ENCODE peak calls at places on chromosome 18, in eight cellular contexts. One of them, this sample, is unnamed.

GRCh38 chr18:65380986-65381385 is 369.8 kb upstream of the CDH7 start:
- DNase-seq in uterus: no peak
- DNase-seq in amniotic stem cell: no peak
- DNase-seq in HEK293T: no peak
- DNase-seq in NCI-H460: no peak
- DNase-seq in GM20000: no peak
- DNase-seq in kidney tubule cell: no peak
- DNase-seq in CD4-positive, alpha-beta T cell: no peak
- DNase-seq in this sample: no peak

GRCh38 chr18:45874501-45875184 is 49.2 kb downstream of the SIGLEC15 start:
- DNase-seq in amniotic stem cell: no peak
- DNase-seq in GM20000: peak; percentile 61
- DNase-seq in CD4-positive, alpha-beta T cell: peak; percentile 21
- DNase-seq in kidney tubule cell: no peak
- DNase-seq in NCI-H460: no peak
- DNase-seq in HEK293T: no peak
- DNase-seq in uterus: no peak
- DNase-seq in this sample: no peak

GRCh38 chr18:79400591-79401381 is 5.1 kb downstream of the NFATC1 start:
- DNase-seq in CD4-positive, alpha-beta T cell: peak; percentile 53
- DNase-seq in HEK293T: no peak
- DNase-seq in kidney tubule cell: no peak
- DNase-seq in NCI-H460: no peak
- DNase-seq in amniotic stem cell: no peak
- DNase-seq in uterus: no peak
- DNase-seq in GM20000: peak; percentile 89
- DNase-seq in this sample: no peak

GRCh38 chr18:50268022-50268747 is 1.9 kb upstream of the CFAP53 start:
- DNase-seq in uterus: peak; percentile 71
- DNase-seq in NCI-H460: peak; percentile 12
- DNase-seq in amniotic stem cell: no peak
- DNase-seq in GM20000: peak; percentile 94
- DNase-seq in kidney tubule cell: peak; percentile 77
- DNase-seq in HEK293T: peak; percentile 55
- DNase-seq in CD4-positive, alpha-beta T cell: peak; percentile 75
- DNase-seq in this sample: no peak

GRCh38 chr18:79403723-79404566 is 8.2 kb downstream of the NFATC1 start:
- DNase-seq in HEK293T: no peak
- DNase-seq in amniotic stem cell: no peak
- DNase-seq in CD4-positive, alpha-beta T cell: no peak
- DNase-seq in NCI-H460: no peak
- DNase-seq in GM20000: no peak
- DNase-seq in kidney tubule cell: peak; percentile 52
- DNase-seq in uterus: no peak
- DNase-seq in this sample: no peak

GRCh38 chr18:65934874-65935273 is 184.1 kb downstream of the CDH7 start:
- DNase-seq in amniotic stem cell: no peak
- DNase-seq in HEK293T: no peak
- DNase-seq in uterus: no peak
- DNase-seq in GM20000: no peak
- DNase-seq in CD4-positive, alpha-beta T cell: no peak
- DNase-seq in kidney tubule cell: no peak
- DNase-seq in NCI-H460: no peak
- DNase-seq in this sample: no peak

GRCh38 chr18:60975419-60975818 is 357.8 kb upstream of the CDH20 start:
- DNase-seq in NCI-H460: no peak
- DNase-seq in HEK293T: no peak
- DNase-seq in CD4-positive, alpha-beta T cell: no peak
- DNase-seq in amniotic stem cell: no peak
- DNase-seq in kidney tubule cell: no peak
- DNase-seq in uterus: no peak
- DNase-seq in GM20000: no peak
- DNase-seq in this sample: no peak

GRCh38 chr18:5444269-5444668 is 99.5 kb downstream of the EPB41L3 start:
- DNase-seq in NCI-H460: no peak
- DNase-seq in GM20000: no peak
- DNase-seq in amniotic stem cell: no peak
- DNase-seq in CD4-positive, alpha-beta T cell: no peak
- DNase-seq in kidney tubule cell: peak; percentile 63
- DNase-seq in uterus: no peak
- DNase-seq in HEK293T: no peak
- DNase-seq in this sample: no peak

GRCh38 chr18:55407774-55408535 is 180.0 kb downstream of the TCF4 start:
- DNase-seq in HEK293T: no peak
- DNase-seq in GM20000: no peak
- DNase-seq in CD4-positive, alpha-beta T cell: no peak
- DNase-seq in amniotic stem cell: no peak
- DNase-seq in kidney tubule cell: no peak
- DNase-seq in NCI-H460: no peak
- DNase-seq in uterus: no peak
- DNase-seq in this sample: no peak

GRCh38 chr18:31206787-31207381 is 44.2 kb upstream of the DSC1 start:
- DNase-seq in uterus: no peak
- DNase-seq in kidney tubule cell: peak; percentile 99
- DNase-seq in NCI-H460: peak; percentile 91
- DNase-seq in amniotic stem cell: no peak
- DNase-seq in HEK293T: peak; percentile 95
- DNase-seq in GM20000: peak; percentile 50
- DNase-seq in CD4-positive, alpha-beta T cell: no peak
- DNase-seq in this sample: no peak

GRCh38 chr18:48324651-48325050 is 84.5 kb downstream of the ZBTB7C start:
- DNase-seq in HEK293T: no peak
- DNase-seq in NCI-H460: no peak
- DNase-seq in amniotic stem cell: no peak
- DNase-seq in CD4-positive, alpha-beta T cell: no peak
- DNase-seq in uterus: no peak
- DNase-seq in GM20000: no peak
- DNase-seq in kidney tubule cell: peak; percentile 30
- DNase-seq in this sample: no peak

GRCh38 chr18:73235491-73235890 is 367.7 kb upstream of the NETO1 start:
- DNase-seq in uterus: no peak
- DNase-seq in kidney tubule cell: peak; percentile 92
- DNase-seq in CD4-positive, alpha-beta T cell: no peak
- DNase-seq in NCI-H460: peak; percentile 11
- DNase-seq in amniotic stem cell: peak; percentile 67
- DNase-seq in HEK293T: no peak
- DNase-seq in GM20000: peak; percentile 12
- DNase-seq in this sample: peak; percentile 79

GRCh38 chr18:3451989-3452749 is 2.2 kb downstream of the TGIF1 start:
- DNase-seq in CD4-positive, alpha-beta T cell: no peak
- DNase-seq in GM20000: peak; percentile 17
- DNase-seq in HEK293T: peak; percentile 6
- DNase-seq in kidney tubule cell: peak; percentile 78
- DNase-seq in NCI-H460: no peak
- DNase-seq in uterus: peak; percentile 65
- DNase-seq in amniotic stem cell: no peak
- DNase-seq in this sample: no peak

GRCh38 chr18:56245856-56246575 is 392.4 kb downstream of the TXNL1 start:
- DNase-seq in GM20000: no peak
- DNase-seq in uterus: no peak
- DNase-seq in kidney tubule cell: no peak
- DNase-seq in CD4-positive, alpha-beta T cell: no peak
- DNase-seq in HEK293T: no peak
- DNase-seq in amniotic stem cell: peak; percentile 15
- DNase-seq in NCI-H460: no peak
- DNase-seq in this sample: no peak

GRCh38 chr18:63591725-63592124 is 4.6 kb downstream of the SERPINB13 start:
- DNase-seq in NCI-H460: no peak
- DNase-seq in kidney tubule cell: no peak
- DNase-seq in CD4-positive, alpha-beta T cell: no peak
- DNase-seq in HEK293T: no peak
- DNase-seq in uterus: no peak
- DNase-seq in GM20000: no peak
- DNase-seq in amniotic stem cell: no peak
- DNase-seq in this sample: no peak

GRCh38 chr18:8952174-8952573 is 150.3 kb upstream of the NDUFV2 start:
- DNase-seq in NCI-H460: no peak
- DNase-seq in kidney tubule cell: no peak
- DNase-seq in uterus: no peak
- DNase-seq in amniotic stem cell: no peak
- DNase-seq in HEK293T: no peak
- DNase-seq in CD4-positive, alpha-beta T cell: no peak
- DNase-seq in GM20000: no peak
- DNase-seq in this sample: no peak

GRCh38 chr18:45993441-45993840 is 26.3 kb upstream of the EPG5 start:
- DNase-seq in uterus: no peak
- DNase-seq in GM20000: no peak
- DNase-seq in kidney tubule cell: peak; percentile 71
- DNase-seq in CD4-positive, alpha-beta T cell: no peak
- DNase-seq in amniotic stem cell: peak; percentile 68
- DNase-seq in NCI-H460: peak; percentile 51
- DNase-seq in HEK293T: no peak
- DNase-seq in this sample: peak; percentile 76

GRCh38 chr18:49520661-49521145 is 33.7 kb upstream of the C18orf32 start:
- DNase-seq in CD4-positive, alpha-beta T cell: no peak
- DNase-seq in kidney tubule cell: no peak
- DNase-seq in amniotic stem cell: no peak
- DNase-seq in NCI-H460: no peak
- DNase-seq in GM20000: no peak
- DNase-seq in HEK293T: no peak
- DNase-seq in uterus: no peak
- DNase-seq in this sample: no peak

GRCh38 chr18:36333418-36333817 is 35.9 kb downstream of the FHOD3 start:
- DNase-seq in HEK293T: no peak
- DNase-seq in CD4-positive, alpha-beta T cell: no peak
- DNase-seq in uterus: no peak
- DNase-seq in NCI-H460: no peak
- DNase-seq in kidney tubule cell: no peak
- DNase-seq in GM20000: no peak
- DNase-seq in amniotic stem cell: no peak
- DNase-seq in this sample: no peak

GRCh38 chr18:43893001-43893637 is 615.8 kb upstream of the SYT4 start:
- DNase-seq in NCI-H460: peak; percentile 1
- DNase-seq in amniotic stem cell: peak; percentile 75
- DNase-seq in GM20000: no peak
- DNase-seq in HEK293T: no peak
- DNase-seq in CD4-positive, alpha-beta T cell: no peak
- DNase-seq in uterus: no peak
- DNase-seq in kidney tubule cell: peak; percentile 99
- DNase-seq in this sample: peak; percentile 69

GRCh38 chr18:48885266-48885950 is 65.4 kb downstream of the SMAD7 start:
- DNase-seq in kidney tubule cell: no peak
- DNase-seq in NCI-H460: no peak
- DNase-seq in amniotic stem cell: no peak
- DNase-seq in HEK293T: no peak
- DNase-seq in CD4-positive, alpha-beta T cell: no peak
- DNase-seq in GM20000: no peak
- DNase-seq in uterus: peak; percentile 13
- DNase-seq in this sample: no peak

GRCh38 chr18:32889620-32890593 is 117.1 kb upstream of the KLHL14 start:
- DNase-seq in GM20000: no peak
- DNase-seq in uterus: no peak
- DNase-seq in amniotic stem cell: no peak
- DNase-seq in NCI-H460: no peak
- DNase-seq in CD4-positive, alpha-beta T cell: no peak
- DNase-seq in kidney tubule cell: no peak
- DNase-seq in HEK293T: no peak
- DNase-seq in this sample: no peak

GRCh38 chr18:72541871-72542690 is 2.1 kb downstream of the CBLN2 start:
- DNase-seq in kidney tubule cell: peak; percentile 10
- DNase-seq in GM20000: no peak
- DNase-seq in CD4-positive, alpha-beta T cell: no peak
- DNase-seq in uterus: no peak
- DNase-seq in HEK293T: no peak
- DNase-seq in NCI-H460: no peak
- DNase-seq in amniotic stem cell: no peak
- DNase-seq in this sample: no peak

GRCh38 chr18:58321986-58322385 is 278.0 kb downstream of the NEDD4L start:
- DNase-seq in amniotic stem cell: peak; percentile 78
- DNase-seq in HEK293T: peak; percentile 39
- DNase-seq in uterus: peak; percentile 30
- DNase-seq in CD4-positive, alpha-beta T cell: peak; percentile 46
- DNase-seq in kidney tubule cell: peak; percentile 86
- DNase-seq in NCI-H460: peak; percentile 84
- DNase-seq in GM20000: peak; percentile 80
- DNase-seq in this sample: no peak

GRCh38 chr18:25503567-25504081 is 151.7 kb upstream of the ZNF521 start:
- DNase-seq in kidney tubule cell: peak; percentile 55
- DNase-seq in NCI-H460: no peak
- DNase-seq in amniotic stem cell: no peak
- DNase-seq in uterus: peak; percentile 69
- DNase-seq in HEK293T: peak; percentile 76
- DNase-seq in GM20000: no peak
- DNase-seq in CD4-positive, alpha-beta T cell: no peak
- DNase-seq in this sample: peak; percentile 5

GRCh38 chr18:69636529-69637301 is 236.0 kb downstream of the DOK6 start:
- DNase-seq in uterus: no peak
- DNase-seq in NCI-H460: no peak
- DNase-seq in kidney tubule cell: no peak
- DNase-seq in HEK293T: no peak
- DNase-seq in amniotic stem cell: no peak
- DNase-seq in GM20000: peak; percentile 16
- DNase-seq in CD4-positive, alpha-beta T cell: peak; percentile 7
- DNase-seq in this sample: no peak

GRCh38 chr18:13256444-13257305 is 38.1 kb downstream of the LDLRAD4 start:
- DNase-seq in amniotic stem cell: no peak
- DNase-seq in kidney tubule cell: no peak
- DNase-seq in HEK293T: no peak
- DNase-seq in GM20000: no peak
- DNase-seq in CD4-positive, alpha-beta T cell: no peak
- DNase-seq in uterus: no peak
- DNase-seq in NCI-H460: no peak
- DNase-seq in this sample: no peak

GRCh38 chr18:46042571-46043123 is 29.4 kb downstream of the PSTPIP2 start:
- DNase-seq in kidney tubule cell: peak; percentile 29
- DNase-seq in NCI-H460: no peak
- DNase-seq in CD4-positive, alpha-beta T cell: no peak
- DNase-seq in HEK293T: no peak
- DNase-seq in GM20000: no peak
- DNase-seq in uterus: no peak
- DNase-seq in amniotic stem cell: no peak
- DNase-seq in this sample: no peak

GRCh38 chr18:77057043-77057442 is 75.5 kb downstream of the MBP start:
- DNase-seq in NCI-H460: no peak
- DNase-seq in kidney tubule cell: no peak
- DNase-seq in GM20000: no peak
- DNase-seq in HEK293T: no peak
- DNase-seq in CD4-positive, alpha-beta T cell: no peak
- DNase-seq in uterus: no peak
- DNase-seq in amniotic stem cell: no peak
- DNase-seq in this sample: no peak

GRCh38 chr18:59514193-59514592 is 155.1 kb upstream of the LMAN1 start:
- DNase-seq in amniotic stem cell: peak; percentile 21
- DNase-seq in kidney tubule cell: peak; percentile 10
- DNase-seq in GM20000: no peak
- DNase-seq in NCI-H460: no peak
- DNase-seq in uterus: peak; percentile 52
- DNase-seq in CD4-positive, alpha-beta T cell: no peak
- DNase-seq in HEK293T: peak; percentile 8
- DNase-seq in this sample: peak; percentile 28

GRCh38 chr18:1505856-1506255 is 601.2 kb downstream of the ADCYAP1 start:
- DNase-seq in HEK293T: no peak
- DNase-seq in CD4-positive, alpha-beta T cell: no peak
- DNase-seq in amniotic stem cell: no peak
- DNase-seq in kidney tubule cell: peak; percentile 2
- DNase-seq in NCI-H460: no peak
- DNase-seq in uterus: no peak
- DNase-seq in GM20000: no peak
- DNase-seq in this sample: no peak

This sample was measured in AG04449.